ENCODE peak calls at places on chromosomes 13 and 19, in eight cellular contexts. N is ovary, G is tibial nerve, P is heart right ventricle, M is brain microvascular endothelial cell, T is PC-9, D is cardiac muscle cell, J is left ventricle myocardium inferior. R is an unnamed sample.
A peak's percentile ranks its signal among the peaks of the same experiment; 100 is the strongest.

GRCh38 chr13:107587681-107588080 is 627.7 kb downstream of the LIG4 start:
- DNase-seq in N (no peak), G (no peak), P (no peak), M (no peak), T (peak; percentile 31), D (no peak), J (no peak), R (no peak)

GRCh38 chr13:85314686-85315085 is 484.5 kb downstream of the SLITRK6 start:
- DNase-seq in N (no peak), G (no peak), P (no peak), M (no peak), T (no peak), D (no peak), J (no peak), R (no peak)

GRCh38 chr19:41998246-41999020 is 4.4 kb upstream of the ATP1A3 start:
- DNase-seq in N (no peak), G (no peak), P (no peak), M (peak; percentile 6), T (no peak), D (peak; percentile 83), J (peak; percentile 38), R (peak; percentile 95)

GRCh38 chr19:8663920-8664670 is 33.7 kb downstream of the NFILZ start:
- DNase-seq in N (no peak), G (no peak), P (no peak), M (no peak), T (no peak), D (no peak), J (no peak), R (peak; percentile 80)

GRCh38 chr13:108755084-108755483 is 125.7 kb downstream of the MYO16 start:
- DNase-seq in N (no peak), G (no peak), P (no peak), M (no peak), T (no peak), D (no peak), J (no peak), R (no peak)

GRCh38 chr13:98454389-98454881 is 122.5 kb downstream of the STK24 start:
- DNase-seq in N (peak; percentile 53), G (no peak), P (no peak), M (peak; percentile 67), T (no peak), D (peak; percentile 20), J (no peak), R (no peak)

GRCh38 chr19:4598712-4599111 is 39.2 kb upstream of the SEMA6B start:
- DNase-seq in N (no peak), G (no peak), P (no peak), M (no peak), T (no peak), D (no peak), J (no peak), R (peak; percentile 81)

GRCh38 chr13:109910131-109910530 is 123.7 kb upstream of the IRS2 start:
- DNase-seq in N (no peak), G (no peak), P (no peak), M (no peak), T (no peak), D (no peak), J (no peak), R (no peak)

GRCh38 chr13:19818223-19818842 is 35.6 kb upstream of the PSPC1 start:
- DNase-seq in N (no peak), G (no peak), P (no peak), M (peak; percentile 8), T (no peak), D (peak; percentile 75), J (peak; percentile 32), R (peak; percentile 89)

GRCh38 chr13:112833551-112834257 is 135.3 kb upstream of the MCF2L start:
- DNase-seq in N (no peak), G (no peak), P (no peak), M (no peak), T (no peak), D (no peak), J (no peak), R (no peak)

GRCh38 chr19:3367572-3368440 is 1.4 kb downstream of the NFIC start:
- DNase-seq in N (peak; percentile 62), G (no peak), P (no peak), M (no peak), T (no peak), D (no peak), J (no peak), R (peak; percentile 77)

GRCh38 chr13:72198967-72199601 is 332.1 kb upstream of the DACH1 start:
- DNase-seq in N (no peak), G (no peak), P (no peak), M (no peak), T (no peak), D (peak; percentile 8), J (no peak), R (no peak)

GRCh38 chr13:99970761-99971575 is 599 bp downstream of the ZIC5 start:
- DNase-seq in N (no peak), G (no peak), P (no peak), M (no peak), T (no peak), D (peak; percentile 33), J (no peak), R (peak; percentile 94)

GRCh38 chr19:408441-409005 is 424 bp downstream of the C2CD4C start:
- DNase-seq in N (no peak), G (peak; percentile 6), P (no peak), M (no peak), T (no peak), D (peak; percentile 20), J (no peak), R (peak; percentile 93)

GRCh38 chr13:62702502-62702901 is 1286.9 kb upstream of the PCDH20 start:
- DNase-seq in N (no peak), G (no peak), P (no peak), M (no peak), T (no peak), D (no peak), J (no peak), R (no peak)

GRCh38 chr19:12647490-12648071 is 19.0 kb downstream of the MAN2B1 start:
- DNase-seq in N (peak; percentile 84), G (no peak), P (no peak), M (peak; percentile 16), T (peak; percentile 13), D (no peak), J (no peak), R (peak; percentile 97)

GRCh38 chr13:98606296-98606695 is 29.4 kb upstream of the STK24 start:
- DNase-seq in N (no peak), G (no peak), P (no peak), M (no peak), T (peak; percentile 61), D (no peak), J (no peak), R (no peak)

GRCh38 chr19:41299755-41300089 is 10.2 kb upstream of the CCDC97 start:
- DNase-seq in N (peak; percentile 45), G (peak; percentile 41), P (peak; percentile 84), M (peak; percentile 78), T (no peak), D (peak; percentile 90), J (peak; percentile 75), R (no peak)

GRCh38 chr19:54160182-54160811 is 776 bp upstream of the LENG1 start:
- DNase-seq in N (peak; percentile 64), G (no peak), P (no peak), M (no peak), T (no peak), D (no peak), J (no peak), R (no peak)

GRCh38 chr19:6533000-6533328 is 2.1 kb downstream of the TNFSF9 start:
- DNase-seq in N (no peak), G (no peak), P (no peak), M (no peak), T (no peak), D (no peak), J (no peak), R (no peak)
- H3K4me3 ChIP-seq in N (no peak overlapping the region), G (no peak overlapping the region), P (peak overlapping the region; percentile 12), M (no peak overlapping the region), T (peak overlapping the region; percentile 90), D (no peak overlapping the region), J (no peak overlapping the region), R (peak overlapping the region; percentile 61)

GRCh38 chr19:55697069-55697440 is 22.0 kb downstream of the EPN1 start:
- DNase-seq in N (no peak), G (no peak), P (no peak), M (no peak), T (no peak), D (no peak), J (no peak), R (peak; percentile 49)
- H3K36me3 ChIP-seq in N (no peaks in the 10 kb centered on the region), G (peaks cover 100% of the 10 kb centered on the region), P (no peaks in the 10 kb centered on the region), M (peaks cover 37% of the 10 kb centered on the region), T (peaks cover 12% of the 10 kb centered on the region), D (peaks cover 4% of the 10 kb centered on the region), J (peaks cover 75% of the 10 kb centered on the region), R (peaks cover 10% of the 10 kb centered on the region)

DNA sequence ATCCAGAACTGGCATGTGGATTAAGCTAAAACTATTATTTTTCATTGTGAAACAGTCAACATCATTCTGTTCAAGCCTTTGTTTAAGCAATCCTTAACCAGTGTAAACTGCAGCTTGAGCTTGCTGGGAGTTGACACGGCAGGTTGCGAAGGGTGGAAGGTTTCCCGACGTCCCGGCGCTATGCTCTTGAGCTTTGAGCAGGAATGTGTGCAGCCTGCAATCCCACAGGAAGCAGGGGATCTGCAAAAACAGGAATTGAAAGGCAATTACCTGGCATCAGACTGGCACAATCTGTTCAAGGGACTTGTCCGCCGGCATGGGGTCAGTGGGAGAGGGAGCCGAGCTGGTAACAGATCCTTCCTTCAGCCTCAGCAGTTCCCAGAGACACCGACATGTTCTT is 586.7 kb upstream of the SGCG start:
- DNase-seq in N (no peak), G (no peak), P (no peak), M (no peak), T (no peak), D (no peak), J (no peak), R (no peak)
- H3K4me3 ChIP-seq in N (no peak overlapping the region), G (no peak overlapping the region), P (no peak overlapping the region), M (no peak overlapping the region), T (no peak overlapping the region), D (no peak overlapping the region), J (no peak overlapping the region), R (no peak overlapping the region)

GRCh38 chr19:47757617-47758432 is 12.5 kb downstream of the NOP53 start:
- DNase-seq in N (no peak), G (no peak), P (no peak), M (no peak), T (no peak), D (no peak), J (no peak), R (no peak)

GRCh38 chr19:47755065-47755761 is 9.9 kb downstream of the NOP53 start:
- DNase-seq in N (no peak), G (no peak), P (no peak), M (no peak), T (no peak), D (no peak), J (no peak), R (peak; percentile 54)

GRCh38 chr19:47756953-47757608 is 11.7 kb downstream of the NOP53 start:
- DNase-seq in N (no peak), G (no peak), P (no peak), M (no peak), T (no peak), D (no peak), J (no peak), R (no peak)

GRCh38 chr19:47755762-47756626 is 10.6 kb downstream of the NOP53 start:
- DNase-seq in N (no peak), G (no peak), P (no peak), M (no peak), T (no peak), D (no peak), J (no peak), R (peak; percentile 56)

DNA sequence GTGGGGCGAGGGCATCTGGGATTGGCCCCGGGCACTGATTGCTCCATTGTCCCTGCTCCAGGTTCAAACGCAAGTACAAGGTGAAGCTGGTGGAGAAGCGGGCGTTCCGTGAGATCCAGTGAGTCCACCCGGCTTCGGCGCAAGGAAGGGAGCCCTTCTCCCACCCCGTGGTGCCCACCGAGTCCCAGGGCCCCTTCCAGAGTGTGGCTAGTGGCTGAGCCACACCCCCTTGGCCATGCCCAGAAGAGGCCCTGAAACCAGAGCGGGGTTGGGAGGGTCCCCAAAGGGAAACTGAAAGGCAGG is 11.2 kb downstream of the NOP53 start:
- DNase-seq in N (no peak), G (no peak), P (no peak), M (no peak), T (no peak), D (no peak), J (no peak), R (peak; percentile 41)
- H3K36me3 ChIP-seq in N (no peaks in the 10 kb centered on the region), G (peaks cover 90% of the 10 kb centered on the region), P (peaks cover 12% of the 10 kb centered on the region), M (peaks cover 66% of the 10 kb centered on the region), T (peaks cover 34% of the 10 kb centered on the region), D (peaks cover 38% of the 10 kb centered on the region), J (peaks cover 87% of the 10 kb centered on the region), R (peaks cover 32% of the 10 kb centered on the region)

R was measured in H7.